ENCODE peak calls at places on chromosome 12, in ten cellular contexts. Q is uterus, H is adrenal gland, M is astrocyte, S is stomach, F is GM23338, A is SK-N-SH, I is keratinocyte, E is thoracic aorta, B is lower lobe of right lung. K is an unnamed sample.

GRCh38 chr12:56763753-56764657 is 881 bp downstream of the HSD17B6 start:
- DNase-seq in I (no peak), E (no peak), Q (no peak), F (no peak), H (no peak), A (no peak), S (no peak), B (no peak), M (peak), K (no peak)

GRCh38 chr12:108616941-108617858 is 16.5 kb downstream of the SELPLG start:
- DNase-seq in F (no peak), E (no peak), I (no peak), A (no peak), Q (no peak), S (no peak), B (peak), M (peak), H (peak), K (no peak)

GRCh38 chr12:66803972-66804371 is 125.1 kb upstream of the GRIP1 start:
- DNase-seq in I (no peak), Q (no peak), B (no peak), S (no peak), F (peak), M (peak), A (no peak), H (peak), E (no peak), K (no peak)

GRCh38 chr12:93964936-93965335 is 183.4 kb upstream of the PLXNC1 start:
- DNase-seq in A (no peak), E (no peak), S (no peak), I (no peak), H (no peak), F (no peak), Q (no peak), M (no peak), B (no peak), K (no peak)

GRCh38 chr12:124869011-124869665 is 5.5 kb upstream of the SCARB1 start:
- DNase-seq in B (peak), F (peak), I (peak), E (no peak), M (no peak), H (no peak), Q (no peak), S (no peak), A (no peak), K (peak)

GRCh38 chr12:62297321-62297720 is 37.1 kb downstream of the USP15 start:
- DNase-seq in S (no peak), B (no peak), I (no peak), F (no peak), A (no peak), H (no peak), Q (no peak), E (no peak), M (no peak), K (no peak)

GRCh38 chr12:96034631-96035282 is 630 bp downstream of the LTA4H start:
- DNase-seq in E (no peak), I (no peak), A (peak), B (peak), S (no peak), H (peak), Q (peak), M (peak), F (peak), K (peak)

GRCh38 chr12:109185441-109185840 is 69.1 kb downstream of the ACACB start:
- DNase-seq in M (no peak), A (no peak), B (no peak), S (no peak), F (no peak), H (peak), E (no peak), Q (no peak), I (no peak), K (no peak)

GRCh38 chr12:90989617-90990232 is 15.0 kb downstream of the EPYC start:
- DNase-seq in E (no peak), I (no peak), S (no peak), Q (no peak), M (no peak), A (no peak), F (no peak), B (no peak), H (no peak), K (no peak)

GRCh38 chr12:60216226-60216625 is 620.4 kb downstream of the SLC16A7 start:
- DNase-seq in E (no peak), A (no peak), M (no peak), Q (no peak), F (no peak), I (no peak), S (no peak), B (no peak), H (no peak), K (no peak)

GRCh38 chr12:23954332-23954731 is 4.9 kb upstream of the SOX5 start:
- DNase-seq in A (no peak), I (no peak), B (no peak), Q (no peak), S (no peak), F (no peak), H (no peak), M (peak), E (no peak), K (no peak)

GRCh38 chr12:17572250-17572649 is 517.7 kb downstream of the RERGL start:
- DNase-seq in B (no peak), H (no peak), I (no peak), S (no peak), E (no peak), Q (no peak), M (no peak), A (no peak), F (no peak), K (no peak)

GRCh38 chr12:104680070-104680469 is 223.3 kb downstream of the CHST11 start:
- DNase-seq in B (no peak), I (no peak), H (no peak), S (no peak), Q (no peak), E (no peak), F (peak), A (peak), M (no peak), K (no peak)

DNA sequence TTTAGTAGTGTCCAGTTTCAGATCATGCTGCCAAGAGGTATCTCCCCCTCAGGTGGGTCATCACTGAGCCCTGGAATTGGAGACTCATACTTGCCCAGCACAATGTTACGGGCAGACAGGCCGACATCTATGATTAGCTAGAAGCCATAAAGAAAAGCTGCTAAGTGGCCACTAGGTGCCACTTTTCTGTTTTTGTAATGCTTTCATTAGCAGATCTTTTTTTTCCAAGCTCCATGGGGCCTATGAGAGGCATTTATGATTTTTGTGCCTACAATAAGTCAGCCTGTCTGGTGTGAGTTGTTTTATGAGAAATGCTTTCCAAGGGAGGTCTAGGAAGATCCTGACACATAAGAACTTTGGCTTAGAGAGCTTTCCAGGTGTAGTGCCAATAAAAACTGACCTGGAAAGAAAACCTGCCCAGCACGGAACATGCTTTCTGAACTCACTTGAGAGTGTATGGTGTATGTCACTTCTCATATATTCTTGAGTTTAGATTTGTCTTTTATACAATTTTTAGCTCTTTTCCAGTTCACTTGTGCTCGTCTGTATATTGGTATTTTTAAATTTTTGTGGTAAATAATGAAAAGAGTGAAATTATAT is 21.8 kb upstream of the SMCO2 start:
- DNase-seq in H (peak), B (no peak), E (no peak), S (no peak), F (peak), A (peak), I (no peak), Q (peak), M (peak), K (peak)
- TF ChIP-seq CTCF in H (peak), B (peak), E (peak), S (peak), F (peak), A (peak), I (peak), Q (peak), M (peak), K (peak)

DNA sequence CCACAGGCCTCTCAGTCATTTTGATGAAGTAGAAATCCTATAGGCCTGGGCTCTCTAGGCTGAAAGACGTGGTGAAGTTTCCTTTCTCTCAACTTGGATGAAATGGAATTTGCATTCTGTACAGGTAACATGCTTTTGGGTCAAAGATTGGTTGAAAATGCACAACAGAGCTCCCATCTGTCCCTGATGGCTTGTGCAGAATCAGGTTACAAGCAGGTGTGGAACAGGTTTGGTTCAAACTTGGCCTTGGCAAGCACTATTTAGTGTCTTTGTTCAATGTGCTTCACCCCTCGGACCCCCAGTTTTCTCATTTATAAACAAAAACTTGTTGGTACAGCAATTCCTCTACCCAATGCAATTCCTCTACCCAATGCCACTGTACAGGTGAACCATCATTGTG is 1493.0 kb downstream of the AACS start:
- DNase-seq in B (no peak), I (no peak), Q (no peak), H (no peak), A (no peak), E (no peak), F (no peak), S (no peak), M (no peak), K (no peak)
- H3K27ac ChIP-seq in B (no peak), I (no peak), Q (no peak), H (no peak), A (no peak), E (no peak), F (no peak), S (no peak), M (no peak), K (no peak)

GRCh38 chr12:12979731-12980259 is 20.3 kb downstream of the HEBP1 start:
- DNase-seq in I (no peak), Q (peak), M (peak), S (no peak), B (no peak), H (no peak), E (no peak), F (peak), A (no peak), K (peak)
- TF ChIP-seq CTCF in I (no peak), Q (no peak), M (no peak), S (no peak), B (no peak), H (no peak), E (no peak), F (no peak), A (no peak), K (no peak)

DNA sequence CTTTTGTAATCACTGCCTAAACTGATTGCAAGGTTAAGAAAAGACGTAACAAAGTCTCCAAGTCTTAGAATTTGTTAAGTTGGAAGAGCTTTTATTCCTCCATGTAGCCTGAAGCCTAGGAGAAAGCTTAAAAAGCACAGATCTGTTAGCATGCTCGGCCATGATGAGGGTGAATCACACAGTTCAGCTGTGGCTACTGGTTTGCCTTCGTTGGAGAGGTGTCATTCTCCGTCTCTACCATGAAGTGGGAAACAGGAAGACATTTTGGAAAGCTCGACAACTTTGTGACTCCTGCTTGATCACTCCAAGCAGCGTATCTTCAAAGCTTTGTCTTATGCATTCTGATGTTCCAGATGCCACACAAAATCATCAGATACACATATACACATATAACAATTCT is 27.1 kb downstream of the DCP1B start:
- DNase-seq in F (no peak), A (no peak), E (no peak), B (no peak), M (no peak), H (peak), S (no peak), Q (no peak), I (no peak), K (no peak)
- H3K27ac ChIP-seq in F (no peak), A (no peak), E (peak), B (no peak), M (no peak), H (peak), S (peak), Q (peak), I (no peak), K (no peak)

GRCh38 chr12:13562915-13563742 is 366.6 kb downstream of the EMP1 start:
- DNase-seq in H (no peak), E (no peak), Q (no peak), M (no peak), I (no peak), B (peak), A (no peak), F (no peak), S (no peak), K (no peak)

GRCh38 chr12:13561923-13562322 is 365.4 kb downstream of the EMP1 start:
- DNase-seq in Q (no peak), B (no peak), E (no peak), F (no peak), H (no peak), M (no peak), S (no peak), I (no peak), A (no peak), K (no peak)

GRCh38 chr12:13564266-13564810 is 367.8 kb downstream of the EMP1 start:
- DNase-seq in Q (no peak), F (no peak), H (no peak), I (no peak), S (no peak), B (no peak), M (no peak), E (no peak), A (no peak), K (no peak)

GRCh38 chr12:13563743-13564125 is 367.2 kb downstream of the EMP1 start:
- DNase-seq in H (no peak), I (no peak), F (no peak), S (no peak), Q (no peak), B (no peak), A (no peak), M (no peak), E (no peak), K (no peak)

GRCh38 chr12:13559318-13559978 is 362.9 kb downstream of the EMP1 start:
- DNase-seq in M (no peak), I (no peak), A (no peak), E (no peak), S (peak), B (no peak), F (no peak), H (no peak), Q (no peak), K (no peak)
- TF ChIP-seq CTCF in M (no peak), I (no peak), A (no peak), E (no peak), S (no peak), B (no peak), F (no peak), H (no peak), Q (no peak), K (no peak)

GRCh38 chr12:7101047-7101693 is 7.8 kb downstream of the C1RL start:
- DNase-seq in B (no peak), A (no peak), H (no peak), Q (no peak), M (no peak), S (no peak), I (no peak), F (no peak), E (no peak), K (no peak)
- H3K27ac ChIP-seq in B (no peak), A (no peak), H (no peak), Q (peak), M (no peak), S (no peak), I (no peak), F (no peak), E (no peak), K (no peak)

GRCh38 chr12:87348071-87348470 is 681.1 kb downstream of the C12orf50 start:
- DNase-seq in F (no peak), E (no peak), H (no peak), S (no peak), M (no peak), I (no peak), A (no peak), Q (no peak), B (no peak), K (no peak)

GRCh38 chr12:87344699-87345098 is 684.5 kb downstream of the C12orf50 start:
- DNase-seq in B (no peak), A (no peak), E (no peak), M (no peak), I (no peak), F (peak), Q (no peak), H (no peak), S (no peak), K (peak)
- TF ChIP-seq CTCF in B (no peak), A (no peak), E (no peak), M (no peak), I (peak), F (peak), Q (no peak), H (no peak), S (no peak), K (no peak)

DNA sequence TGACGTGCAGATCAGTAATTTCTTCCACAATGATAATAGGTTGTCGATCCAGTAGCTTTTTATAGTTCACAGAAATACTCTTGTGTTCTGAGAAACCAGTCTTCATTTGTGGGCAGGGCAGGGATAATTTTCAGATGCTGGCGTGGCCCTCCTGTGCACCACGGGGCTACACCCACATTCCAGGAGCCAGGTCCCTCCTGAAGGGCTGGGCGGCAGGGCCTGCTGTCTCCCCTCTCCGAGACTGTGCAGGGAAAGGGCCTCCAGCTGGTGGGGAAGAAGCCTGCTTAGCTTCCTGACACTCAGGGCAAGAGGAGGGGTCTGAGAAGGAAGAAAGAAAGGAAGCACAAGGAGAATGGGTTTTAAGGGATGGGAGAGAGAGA is 94.9 kb downstream of the ADGRD1 start:
- DNase-seq in I (no peak), S (no peak), Q (no peak), F (no peak), E (no peak), A (no peak), M (no peak), B (peak), H (no peak), K (no peak)
- H3K27ac ChIP-seq in I (no peak), S (no peak), Q (no peak), F (no peak), E (no peak), A (no peak), M (no peak), B (peak), H (no peak), K (no peak)

DNA sequence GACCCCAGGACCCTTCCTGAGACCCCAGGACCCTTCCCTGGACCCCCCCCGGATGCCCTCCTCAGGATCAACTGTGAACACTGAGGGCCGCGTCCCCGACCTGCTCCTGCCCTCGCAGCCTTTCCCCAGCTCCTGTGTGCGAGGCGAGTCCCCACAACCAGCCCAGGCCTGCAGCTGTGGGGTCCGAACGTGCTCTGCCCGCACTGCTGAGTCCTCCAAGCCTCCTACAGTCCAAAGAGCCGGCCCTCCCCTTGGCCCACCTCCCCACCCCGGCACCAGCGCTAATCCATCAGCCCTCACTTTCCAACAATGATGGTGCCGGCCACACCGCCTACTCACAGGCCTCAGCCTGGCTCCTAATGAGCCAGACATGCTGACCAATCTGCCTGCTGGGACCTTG is 26.2 kb upstream of the ANKLE2 start:
- DNase-seq in E (no peak), I (no peak), H (no peak), M (no peak), S (no peak), F (no peak), A (no peak), B (no peak), Q (no peak), K (no peak)
- TF ChIP-seq CTCF in E (no peak), I (no peak), H (no peak), M (no peak), S (no peak), F (no peak), A (no peak), B (no peak), Q (no peak), K (no peak)

GRCh38 chr12:3753549-3754284 is 808 bp upstream of the CRACR2A start:
- DNase-seq in Q (peak), B (no peak), E (no peak), H (no peak), A (no peak), M (no peak), F (no peak), I (no peak), S (no peak), K (no peak)
- H3K27ac ChIP-seq in Q (peak), B (peak), E (no peak), H (no peak), A (no peak), M (no peak), F (no peak), I (no peak), S (peak), K (no peak)